ENCODE peak calls at places on chromosomes 13 and 19, in ten cellular contexts. U, C, R, I, Q, W, D, L, Y and M are unnamed samples.

GRCh38 chr13:40407567-40407966 is 258.9 kb downstream of the FOXO1 start:
- DNase-seq in U (no peak), C (no peak), R (no peak), I (no peak), Q (no peak), W (no peak), D (no peak), L (no peak), Y (no peak), M (no peak)

GRCh38 chr19:21850636-21851255 is 14.8 kb upstream of the ZNF43 start:
- DNase-seq in U (peak; percentile 97), C (no peak), R (no peak), I (no peak), Q (no peak), W (no peak), D (no peak), L (no peak), Y (no peak), M (no peak)

GRCh38 chr19:10643968-10644290 is 10.2 kb upstream of the ILF3 start:
- DNase-seq in U (no peak), C (no peak), R (no peak), I (no peak), Q (no peak), W (no peak), D (no peak), L (no peak), Y (peak; percentile 43), M (no peak)

GRCh38 chr19:861756-862528 is 2.5 kb downstream of the CFD start:
- DNase-seq in U (peak; percentile 39), C (peak; percentile 57), R (no peak), I (peak; percentile 94), Q (no peak), W (peak; percentile 36), D (peak; percentile 85), L (no peak), Y (peak; percentile 74), M (no peak)

GRCh38 chr19:4083677-4084546 is 17.2 kb upstream of the ZBTB7A start:
- DNase-seq in U (peak; percentile 93), C (peak; percentile 50), R (no peak), I (no peak), Q (peak; percentile 58), W (no peak), D (peak; percentile 57), L (no peak), Y (no peak), M (no peak)

GRCh38 chr13:23428183-23428528 is 5.3 kb downstream of the SACS start:
- DNase-seq in U (no peak), C (no peak), R (no peak), I (no peak), Q (no peak), W (no peak), D (no peak), L (no peak), Y (peak; percentile 41), M (no peak)

GRCh38 chr19:1027020-1027952 is 878 bp downstream of the CNN2 start:
- DNase-seq in U (no peak), C (peak; percentile 33), R (no peak), I (no peak), Q (no peak), W (peak; percentile 31), D (peak; percentile 55), L (no peak), Y (peak; percentile 48), M (no peak)

GRCh38 chr19:8116437-8117293 is 32.7 kb downstream of the FBN3 start:
- DNase-seq in U (no peak), C (no peak), R (no peak), I (peak; percentile 10), Q (no peak), W (no peak), D (peak; percentile 7), L (no peak), Y (no peak), M (no peak)

GRCh38 chr13:74669149-74669548 is 534.9 kb upstream of the KLF12 start:
- DNase-seq in U (no peak), C (no peak), R (no peak), I (no peak), Q (no peak), W (no peak), D (no peak), L (no peak), Y (no peak), M (no peak)

GRCh38 chr13:43786766-43787517 is at the start of gene ENOX1:
- DNase-seq in U (peak; percentile 33), C (no peak), R (no peak), I (no peak), Q (peak; percentile 79), W (peak; percentile 64), D (peak; percentile 33), L (no peak), Y (peak; percentile 93), M (no peak)

GRCh38 chr13:24629320-24629719 is 50.9 kb upstream of the ATP12A start:
- DNase-seq in U (no peak), C (no peak), R (no peak), I (no peak), Q (no peak), W (no peak), D (no peak), L (no peak), Y (peak; percentile 16), M (no peak)

GRCh38 chr13:33057019-33057785 is 41.0 kb downstream of the KL start:
- DNase-seq in U (no peak), C (no peak), R (no peak), I (no peak), Q (peak; percentile 34), W (peak; percentile 2), D (no peak), L (peak; percentile 1), Y (peak; percentile 49), M (no peak)

GRCh38 chr13:32330438-32330837 is 15.1 kb downstream of the BRCA2 start:
- DNase-seq in U (peak; percentile 11), C (no peak), R (no peak), I (no peak), Q (no peak), W (peak; percentile 81), D (no peak), L (no peak), Y (peak; percentile 60), M (no peak)

GRCh38 chr13:80475718-80476117 is 134.8 kb upstream of the SPRY2 start:
- DNase-seq in U (no peak), C (no peak), R (no peak), I (no peak), Q (no peak), W (no peak), D (no peak), L (no peak), Y (no peak), M (no peak)
- H3K4me3 ChIP-seq in U (no peak overlapping the region), C (no peak overlapping the region), R (no peak overlapping the region), I (no peak overlapping the region), Q (no peak overlapping the region), W (no peak overlapping the region), D (no peak overlapping the region), L (no peak overlapping the region), Y (no peak overlapping the region), M (no peak overlapping the region)

GRCh38 chr19:7078007-7078406 is 8.5 kb downstream of the ZNF557 start:
- DNase-seq in U (no peak), C (no peak), R (no peak), I (no peak), Q (no peak), W (no peak), D (no peak), L (no peak), Y (no peak), M (no peak)

GRCh38 chr19:7088999-7089398 is 19.5 kb downstream of the ZNF557 start:
- DNase-seq in U (no peak), C (no peak), R (no peak), I (no peak), Q (no peak), W (no peak), D (no peak), L (no peak), Y (no peak), M (no peak)

DNA sequence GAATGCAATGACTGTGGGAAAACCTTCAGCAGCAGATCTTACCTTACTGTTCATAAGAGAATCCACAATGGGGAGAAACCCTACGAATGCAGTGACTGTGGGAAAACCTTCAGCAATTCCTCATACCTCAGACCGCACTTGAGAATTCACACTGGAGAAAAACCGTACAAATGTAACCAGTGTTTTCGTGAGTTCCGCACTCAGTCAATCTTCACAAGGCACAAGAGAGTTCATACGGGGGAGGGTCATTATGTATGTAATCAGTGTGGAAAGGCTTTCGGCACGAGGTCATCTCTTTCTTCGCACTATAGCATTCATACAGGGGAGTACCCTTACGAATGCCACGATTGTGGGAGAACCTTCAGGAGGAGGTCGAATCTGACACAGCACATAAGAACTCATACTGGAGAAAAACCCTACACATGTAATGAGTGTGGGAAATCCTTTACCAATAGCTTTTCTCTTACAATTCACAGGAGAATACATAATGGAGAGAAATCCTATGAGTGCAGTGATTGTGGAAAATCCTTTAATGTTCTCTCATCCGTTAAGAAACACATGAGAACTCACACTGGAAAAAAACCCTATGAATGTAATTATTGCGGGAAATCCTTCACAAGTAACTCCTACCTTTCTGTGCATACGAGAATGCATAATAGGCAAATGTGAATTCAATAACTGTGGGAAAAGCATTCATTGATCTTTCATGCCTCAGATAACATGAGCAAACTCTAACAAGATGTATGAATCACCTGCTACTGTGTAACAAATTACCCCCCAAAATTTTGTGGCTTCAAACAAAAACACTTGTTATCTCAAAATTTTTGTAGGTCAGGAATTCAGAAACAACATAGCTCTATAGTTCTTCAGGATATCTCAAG is 13.8 kb downstream of the ZNF557 start:
- DNase-seq in U (no peak), C (no peak), R (no peak), I (no peak), Q (no peak), W (peak; percentile 16), D (peak; percentile 7), L (no peak), Y (no peak), M (no peak)
- H3K4me3 ChIP-seq in U (no peak overlapping the region), C (peak overlapping the region; percentile 9), R (no peak overlapping the region), I (no peak overlapping the region), Q (no peak overlapping the region), W (no peak overlapping the region), D (no peak overlapping the region), L (no peak overlapping the region), Y (peak overlapping the region; percentile 74), M (no peak overlapping the region)

GRCh38 chr19:12996542-12997094 is 1.3 kb downstream of the NFIX start:
- DNase-seq in U (no peak), C (no peak), R (no peak), I (peak; percentile 67), Q (peak; percentile 57), W (peak; percentile 41), D (no peak), L (no peak), Y (peak; percentile 64), M (no peak)
- H3K4me3 ChIP-seq in U (no peak overlapping the region), C (no peak overlapping the region), R (peak overlapping the region; percentile 84), I (peak overlapping the region; percentile 64), Q (peak overlapping the region; percentile 78), W (peak overlapping the region; percentile 97), D (no peak overlapping the region), L (peak overlapping the region; percentile 71), Y (peak overlapping the region; percentile 88), M (peak overlapping the region; percentile 86)

GRCh38 chr13:93819331-93819730 is 592.7 kb downstream of the GPC6 start:
- DNase-seq in U (no peak), C (no peak), R (no peak), I (no peak), Q (no peak), W (no peak), D (no peak), L (no peak), Y (no peak), M (no peak)

GRCh38 chr13:93818345-93818744 is 591.7 kb downstream of the GPC6 start:
- DNase-seq in U (no peak), C (no peak), R (no peak), I (no peak), Q (no peak), W (no peak), D (no peak), L (no peak), Y (no peak), M (no peak)

GRCh38 chr13:93824286-93824685 is 597.7 kb downstream of the GPC6 start:
- DNase-seq in U (no peak), C (no peak), R (no peak), I (no peak), Q (no peak), W (no peak), D (no peak), L (no peak), Y (no peak), M (no peak)
- H3K4me3 ChIP-seq in U (no peak overlapping the region), C (no peak overlapping the region), R (no peak overlapping the region), I (no peak overlapping the region), Q (no peak overlapping the region), W (no peak overlapping the region), D (no peak overlapping the region), L (no peak overlapping the region), Y (no peak overlapping the region), M (no peak overlapping the region)